ENCODE peak calls at places on chromosomes 12 and 14, in ten cellular contexts. O is cardiac muscle cell, W is brain microvascular endothelial cell, J is progenitor cell of endocrine pancreas, Y is GM20000, K is astrocyte, D is transverse colon, V is adrenal gland, X is neural crest cell, E is BJ. G is an unnamed sample.
A peak's percentile ranks its signal among the peaks of the same experiment; 100 is the strongest.

GRCh38 chr12:16112626-16113560 is 164.6 kb downstream of the SLC15A5 start:
- DNase-seq in D (no peak), K (no peak), J (no peak), E (no peak), W (no peak), O (peak; percentile 61), Y (no peak), V (no peak), X (no peak), G (no peak)

GRCh38 chr14:89572566-89573398 is 155.7 kb upstream of the FOXN3 start:
- DNase-seq in Y (no peak), V (no peak), W (no peak), J (no peak), O (no peak), X (no peak), E (no peak), D (no peak), K (no peak), G (no peak)

GRCh38 chr12:107645630-107646333 is 39.8 kb upstream of the PWP1 start:
- DNase-seq in D (no peak), K (no peak), J (no peak), V (no peak), Y (no peak), E (no peak), O (peak; percentile 60), W (no peak), X (peak; percentile 3), G (no peak)

GRCh38 chr14:76138758-76139723 is 12.7 kb upstream of the GPATCH2L start:
- DNase-seq in O (peak; percentile 60), W (no peak), V (no peak), X (peak; percentile 18), Y (no peak), E (no peak), D (no peak), K (no peak), J (no peak), G (no peak)

GRCh38 chr14:20546877-20547276 is 14.0 kb downstream of the RNASE9 start:
- DNase-seq in W (no peak), X (no peak), V (no peak), O (no peak), D (no peak), K (no peak), E (no peak), J (no peak), Y (no peak), G (no peak)

GRCh38 chr12:64053117-64053516 is 169.0 kb downstream of the KICS2 start:
- DNase-seq in E (no peak), J (no peak), W (no peak), X (no peak), O (no peak), Y (no peak), D (no peak), V (no peak), K (no peak), G (no peak)

GRCh38 chr14:66530526-66530925 is 22.6 kb downstream of the GPHN start:
- DNase-seq in O (no peak), V (no peak), Y (no peak), D (peak; percentile 9), X (no peak), E (no peak), J (no peak), K (no peak), W (no peak), G (no peak)

GRCh38 chr12:125114365-125115141 is 49.3 kb downstream of the AACS start:
- DNase-seq in K (no peak), E (no peak), O (no peak), Y (peak; percentile 31), D (no peak), X (no peak), V (no peak), J (no peak), W (no peak), G (no peak)

GRCh38 chr12:11813422-11813813 is 163.9 kb downstream of the ETV6 start:
- DNase-seq in D (no peak), O (peak; percentile 18), Y (no peak), X (no peak), E (no peak), K (no peak), V (no peak), W (no peak), J (no peak), G (no peak)

GRCh38 chr12:11815397-11815796 is 165.9 kb downstream of the ETV6 start:
- DNase-seq in V (no peak), W (no peak), Y (no peak), D (no peak), J (no peak), X (no peak), O (no peak), E (no peak), K (no peak), G (no peak)

GRCh38 chr12:11810962-11811361 is 161.5 kb downstream of the ETV6 start:
- DNase-seq in K (no peak), J (no peak), O (no peak), Y (peak; percentile 34), X (no peak), V (no peak), W (no peak), E (no peak), D (no peak), G (no peak)

GRCh38 chr12:11814362-11814761 is 164.9 kb downstream of the ETV6 start:
- DNase-seq in J (no peak), E (no peak), V (no peak), O (no peak), Y (no peak), W (peak; percentile 76), X (no peak), D (no peak), K (peak; percentile 84), G (no peak)

GRCh38 chr12:11812558-11813421 is 163.3 kb downstream of the ETV6 start:
- DNase-seq in V (no peak), Y (peak; percentile 44), W (no peak), O (peak; percentile 33), E (no peak), J (peak; percentile 35), K (no peak), D (peak; percentile 50), X (peak; percentile 46), G (no peak)
- TF ChIP-seq CTCF in V (peak; percentile 35), Y (no peak), W (peak; percentile 45), O (peak; percentile 14), E (peak; percentile 18), J (peak; percentile 44), K (peak; percentile 2), D (no peak), X (peak; percentile 55), G (no peak)

GRCh38 chr14:68075382-68076029 is 255.9 kb downstream of the RAD51B start:
- DNase-seq in Y (no peak), D (no peak), V (no peak), X (no peak), J (no peak), O (no peak), K (no peak), W (no peak), E (no peak), G (no peak)

GRCh38 chr14:68079941-68080697 is 260.5 kb downstream of the RAD51B start:
- DNase-seq in D (no peak), V (no peak), Y (no peak), O (no peak), W (no peak), E (no peak), X (no peak), J (no peak), K (no peak), G (no peak)

GRCh38 chr14:68076451-68076850 is 256.9 kb downstream of the RAD51B start:
- DNase-seq in K (peak; percentile 57), O (no peak), J (no peak), W (no peak), D (no peak), X (no peak), V (no peak), E (no peak), Y (no peak), G (no peak)

GRCh38 chr14:68074765-68075381 is 255.3 kb downstream of the RAD51B start:
- DNase-seq in K (no peak), Y (no peak), E (no peak), J (no peak), W (no peak), D (no peak), O (no peak), V (no peak), X (no peak), G (no peak)
- TF ChIP-seq CTCF in K (no peak), Y (no peak), E (no peak), J (no peak), W (no peak), D (no peak), O (no peak), V (no peak), X (no peak), G (no peak)

GRCh38 chr12:102480401-102480800 is at the start of gene IGF1:
- DNase-seq in D (no peak), W (no peak), V (no peak), O (no peak), J (no peak), Y (no peak), K (peak; percentile 58), X (no peak), E (no peak), G (no peak)
- TF ChIP-seq CTCF in D (no peak), W (no peak), V (no peak), O (peak; percentile 35), J (no peak), Y (no peak), K (no peak), X (no peak), E (peak; percentile 43), G (peak; percentile 34)

GRCh38 chr12:128613821-128614220 is 209.9 kb downstream of the SLC15A4 start:
- DNase-seq in X (no peak), W (no peak), O (no peak), E (no peak), J (no peak), Y (no peak), D (no peak), K (no peak), V (no peak), G (no peak)
- TF ChIP-seq CTCF in X (no peak), W (no peak), O (no peak), E (no peak), J (peak; percentile 12), Y (no peak), D (no peak), K (no peak), V (no peak), G (peak; percentile 37)

GRCh38 chr14:103127356-103127755 is 4.1 kb downstream of the TNFAIP2 start:
- DNase-seq in W (no peak), Y (no peak), D (no peak), O (no peak), X (no peak), V (peak; percentile 31), K (no peak), J (no peak), E (no peak), G (no peak)
- TF ChIP-seq CTCF in W (no peak), Y (no peak), D (no peak), O (no peak), X (no peak), V (no peak), K (no peak), J (no peak), E (no peak), G (no peak)

G was measured in D721Med.